ENCODE peak calls at places on chromosomes 11 and 22, in ten cellular contexts. One of them, this sample, is unnamed.

GRCh38 chr11:63813563-63814382 is 517 bp downstream of the SPINDOC start:
- DNase-seq in activated CD8-positive, alpha-beta T cell treated with anti-CD3 and anti-CD28 coated beads, Interleukin-2, amount 10 ng/mL, durations not matched to agents 7 days and 5 days: peak
- DNase-seq in posterior vena cava: peak
- DNase-seq in dorsolateral prefrontal cortex: peak
- DNase-seq in activated naive CD4-positive, alpha-beta T cell: no peak
- DNase-seq in stimulated activated naive CD8-positive, alpha-beta T cell treated with anti-CD3 and anti-CD28 coated beads, Interleukin-15, amount 100 ng/mL, for 72 hours: peak
- DNase-seq in GM13977: peak
- DNase-seq in bronchial epithelial cell: no peak
- DNase-seq in stimulated activated CD4-positive, alpha-beta T cell treated with anti-CD3 and anti-CD28 coated beads, Interleukin-4, amount 100 ng/mL, for 48 hours: peak
- DNase-seq in central memory CD4-positive, alpha-beta T cell: peak
- DNase-seq in this sample: no peak

GRCh38 chr11:68353669-68354068 is 41.3 kb downstream of the LRP5 start:
- DNase-seq in activated CD8-positive, alpha-beta T cell treated with anti-CD3 and anti-CD28 coated beads, Interleukin-2, amount 10 ng/mL, durations not matched to agents 7 days and 5 days: no peak
- DNase-seq in posterior vena cava: no peak
- DNase-seq in dorsolateral prefrontal cortex: no peak
- DNase-seq in activated naive CD4-positive, alpha-beta T cell: no peak
- DNase-seq in stimulated activated naive CD8-positive, alpha-beta T cell treated with anti-CD3 and anti-CD28 coated beads, Interleukin-15, amount 100 ng/mL, for 72 hours: no peak
- DNase-seq in GM13977: no peak
- DNase-seq in bronchial epithelial cell: no peak
- DNase-seq in stimulated activated CD4-positive, alpha-beta T cell treated with anti-CD3 and anti-CD28 coated beads, Interleukin-4, amount 100 ng/mL, for 48 hours: no peak
- DNase-seq in central memory CD4-positive, alpha-beta T cell: no peak
- DNase-seq in this sample: no peak

GRCh38 chr11:19191530-19192169 is 10.1 kb downstream of the CSRP3 start:
- DNase-seq in activated CD8-positive, alpha-beta T cell treated with anti-CD3 and anti-CD28 coated beads, Interleukin-2, amount 10 ng/mL, durations not matched to agents 7 days and 5 days: no peak
- DNase-seq in posterior vena cava: no peak
- DNase-seq in dorsolateral prefrontal cortex: no peak
- DNase-seq in activated naive CD4-positive, alpha-beta T cell: no peak
- DNase-seq in stimulated activated naive CD8-positive, alpha-beta T cell treated with anti-CD3 and anti-CD28 coated beads, Interleukin-15, amount 100 ng/mL, for 72 hours: no peak
- DNase-seq in GM13977: no peak
- DNase-seq in bronchial epithelial cell: no peak
- DNase-seq in stimulated activated CD4-positive, alpha-beta T cell treated with anti-CD3 and anti-CD28 coated beads, Interleukin-4, amount 100 ng/mL, for 48 hours: no peak
- DNase-seq in central memory CD4-positive, alpha-beta T cell: no peak
- DNase-seq in this sample: no peak

GRCh38 chr11:3095712-3096361 is 38.6 kb upstream of the CARS1 start:
- DNase-seq in activated CD8-positive, alpha-beta T cell treated with anti-CD3 and anti-CD28 coated beads, Interleukin-2, amount 10 ng/mL, durations not matched to agents 7 days and 5 days: no peak
- DNase-seq in posterior vena cava: no peak
- DNase-seq in dorsolateral prefrontal cortex: no peak
- DNase-seq in activated naive CD4-positive, alpha-beta T cell: no peak
- DNase-seq in stimulated activated naive CD8-positive, alpha-beta T cell treated with anti-CD3 and anti-CD28 coated beads, Interleukin-15, amount 100 ng/mL, for 72 hours: no peak
- DNase-seq in GM13977: no peak
- DNase-seq in bronchial epithelial cell: peak
- DNase-seq in stimulated activated CD4-positive, alpha-beta T cell treated with anti-CD3 and anti-CD28 coated beads, Interleukin-4, amount 100 ng/mL, for 48 hours: no peak
- DNase-seq in central memory CD4-positive, alpha-beta T cell: no peak
- DNase-seq in this sample: no peak

GRCh38 chr11:11987503-11988022 is 20.9 kb downstream of the DKK3 start:
- DNase-seq in activated CD8-positive, alpha-beta T cell treated with anti-CD3 and anti-CD28 coated beads, Interleukin-2, amount 10 ng/mL, durations not matched to agents 7 days and 5 days: no peak
- DNase-seq in posterior vena cava: no peak
- DNase-seq in dorsolateral prefrontal cortex: no peak
- DNase-seq in activated naive CD4-positive, alpha-beta T cell: no peak
- DNase-seq in stimulated activated naive CD8-positive, alpha-beta T cell treated with anti-CD3 and anti-CD28 coated beads, Interleukin-15, amount 100 ng/mL, for 72 hours: no peak
- DNase-seq in GM13977: no peak
- DNase-seq in bronchial epithelial cell: peak
- DNase-seq in stimulated activated CD4-positive, alpha-beta T cell treated with anti-CD3 and anti-CD28 coated beads, Interleukin-4, amount 100 ng/mL, for 48 hours: no peak
- DNase-seq in central memory CD4-positive, alpha-beta T cell: no peak
- DNase-seq in this sample: no peak

GRCh38 chr11:73313652-73314051 is 5.6 kb downstream of the ARHGEF17 start:
- DNase-seq in activated CD8-positive, alpha-beta T cell treated with anti-CD3 and anti-CD28 coated beads, Interleukin-2, amount 10 ng/mL, durations not matched to agents 7 days and 5 days: peak
- DNase-seq in posterior vena cava: no peak
- DNase-seq in dorsolateral prefrontal cortex: no peak
- DNase-seq in activated naive CD4-positive, alpha-beta T cell: no peak
- DNase-seq in stimulated activated naive CD8-positive, alpha-beta T cell treated with anti-CD3 and anti-CD28 coated beads, Interleukin-15, amount 100 ng/mL, for 72 hours: no peak
- DNase-seq in GM13977: no peak
- DNase-seq in bronchial epithelial cell: no peak
- DNase-seq in stimulated activated CD4-positive, alpha-beta T cell treated with anti-CD3 and anti-CD28 coated beads, Interleukin-4, amount 100 ng/mL, for 48 hours: no peak
- DNase-seq in central memory CD4-positive, alpha-beta T cell: no peak
- DNase-seq in this sample: no peak

GRCh38 chr22:50304528-50305392 is 2.7 kb downstream of the PLXNB2 start:
- DNase-seq in activated CD8-positive, alpha-beta T cell treated with anti-CD3 and anti-CD28 coated beads, Interleukin-2, amount 10 ng/mL, durations not matched to agents 7 days and 5 days: no peak
- DNase-seq in posterior vena cava: no peak
- DNase-seq in dorsolateral prefrontal cortex: no peak
- DNase-seq in activated naive CD4-positive, alpha-beta T cell: no peak
- DNase-seq in stimulated activated naive CD8-positive, alpha-beta T cell treated with anti-CD3 and anti-CD28 coated beads, Interleukin-15, amount 100 ng/mL, for 72 hours: no peak
- DNase-seq in GM13977: no peak
- DNase-seq in bronchial epithelial cell: peak
- DNase-seq in stimulated activated CD4-positive, alpha-beta T cell treated with anti-CD3 and anti-CD28 coated beads, Interleukin-4, amount 100 ng/mL, for 48 hours: no peak
- DNase-seq in central memory CD4-positive, alpha-beta T cell: no peak
- DNase-seq in this sample: no peak

GRCh38 chr11:10599388-10600175 is 31.1 kb upstream of the LYVE1 start:
- DNase-seq in activated CD8-positive, alpha-beta T cell treated with anti-CD3 and anti-CD28 coated beads, Interleukin-2, amount 10 ng/mL, durations not matched to agents 7 days and 5 days: no peak
- DNase-seq in posterior vena cava: no peak
- DNase-seq in dorsolateral prefrontal cortex: no peak
- DNase-seq in activated naive CD4-positive, alpha-beta T cell: no peak
- DNase-seq in stimulated activated naive CD8-positive, alpha-beta T cell treated with anti-CD3 and anti-CD28 coated beads, Interleukin-15, amount 100 ng/mL, for 72 hours: no peak
- DNase-seq in GM13977: no peak
- DNase-seq in bronchial epithelial cell: peak
- DNase-seq in stimulated activated CD4-positive, alpha-beta T cell treated with anti-CD3 and anti-CD28 coated beads, Interleukin-4, amount 100 ng/mL, for 48 hours: no peak
- DNase-seq in central memory CD4-positive, alpha-beta T cell: no peak
- DNase-seq in this sample: no peak

GRCh38 chr11:62788991-62789390 is 1.8 kb downstream of the TMEM179B start:
- DNase-seq in activated CD8-positive, alpha-beta T cell treated with anti-CD3 and anti-CD28 coated beads, Interleukin-2, amount 10 ng/mL, durations not matched to agents 7 days and 5 days: no peak
- DNase-seq in posterior vena cava: peak
- DNase-seq in dorsolateral prefrontal cortex: no peak
- DNase-seq in activated naive CD4-positive, alpha-beta T cell: no peak
- DNase-seq in stimulated activated naive CD8-positive, alpha-beta T cell treated with anti-CD3 and anti-CD28 coated beads, Interleukin-15, amount 100 ng/mL, for 72 hours: no peak
- DNase-seq in GM13977: no peak
- DNase-seq in bronchial epithelial cell: no peak
- DNase-seq in stimulated activated CD4-positive, alpha-beta T cell treated with anti-CD3 and anti-CD28 coated beads, Interleukin-4, amount 100 ng/mL, for 48 hours: no peak
- DNase-seq in central memory CD4-positive, alpha-beta T cell: no peak
- DNase-seq in this sample: no peak

GRCh38 chr22:20783844-20784723 is 10.2 kb downstream of the SERPIND1 start:
- DNase-seq in activated CD8-positive, alpha-beta T cell treated with anti-CD3 and anti-CD28 coated beads, Interleukin-2, amount 10 ng/mL, durations not matched to agents 7 days and 5 days: peak
- DNase-seq in posterior vena cava: peak
- DNase-seq in dorsolateral prefrontal cortex: no peak
- DNase-seq in activated naive CD4-positive, alpha-beta T cell: no peak
- DNase-seq in stimulated activated naive CD8-positive, alpha-beta T cell treated with anti-CD3 and anti-CD28 coated beads, Interleukin-15, amount 100 ng/mL, for 72 hours: peak
- DNase-seq in GM13977: peak
- DNase-seq in bronchial epithelial cell: peak
- DNase-seq in stimulated activated CD4-positive, alpha-beta T cell treated with anti-CD3 and anti-CD28 coated beads, Interleukin-4, amount 100 ng/mL, for 48 hours: peak
- DNase-seq in central memory CD4-positive, alpha-beta T cell: peak
- DNase-seq in this sample: no peak

GRCh38 chr11:115422013-115422697 is 82.1 kb downstream of the CADM1 start:
- DNase-seq in activated CD8-positive, alpha-beta T cell treated with anti-CD3 and anti-CD28 coated beads, Interleukin-2, amount 10 ng/mL, durations not matched to agents 7 days and 5 days: no peak
- DNase-seq in posterior vena cava: no peak
- DNase-seq in dorsolateral prefrontal cortex: no peak
- DNase-seq in activated naive CD4-positive, alpha-beta T cell: no peak
- DNase-seq in stimulated activated naive CD8-positive, alpha-beta T cell treated with anti-CD3 and anti-CD28 coated beads, Interleukin-15, amount 100 ng/mL, for 72 hours: no peak
- DNase-seq in GM13977: no peak
- DNase-seq in bronchial epithelial cell: no peak
- DNase-seq in stimulated activated CD4-positive, alpha-beta T cell treated with anti-CD3 and anti-CD28 coated beads, Interleukin-4, amount 100 ng/mL, for 48 hours: no peak
- DNase-seq in central memory CD4-positive, alpha-beta T cell: no peak
- DNase-seq in this sample: no peak

GRCh38 chr11:32792948-32793475 is 1.4 kb downstream of the CCDC73 start:
- DNase-seq in activated CD8-positive, alpha-beta T cell treated with anti-CD3 and anti-CD28 coated beads, Interleukin-2, amount 10 ng/mL, durations not matched to agents 7 days and 5 days: peak
- DNase-seq in posterior vena cava: no peak
- DNase-seq in dorsolateral prefrontal cortex: no peak
- DNase-seq in activated naive CD4-positive, alpha-beta T cell: peak
- DNase-seq in stimulated activated naive CD8-positive, alpha-beta T cell treated with anti-CD3 and anti-CD28 coated beads, Interleukin-15, amount 100 ng/mL, for 72 hours: peak
- DNase-seq in GM13977: peak
- DNase-seq in bronchial epithelial cell: peak
- DNase-seq in stimulated activated CD4-positive, alpha-beta T cell treated with anti-CD3 and anti-CD28 coated beads, Interleukin-4, amount 100 ng/mL, for 48 hours: peak
- DNase-seq in central memory CD4-positive, alpha-beta T cell: peak
- DNase-seq in this sample: peak

GRCh38 chr11:59770869-59771268 is 15.7 kb downstream of the STX3 start:
- DNase-seq in activated CD8-positive, alpha-beta T cell treated with anti-CD3 and anti-CD28 coated beads, Interleukin-2, amount 10 ng/mL, durations not matched to agents 7 days and 5 days: no peak
- DNase-seq in posterior vena cava: no peak
- DNase-seq in dorsolateral prefrontal cortex: no peak
- DNase-seq in activated naive CD4-positive, alpha-beta T cell: no peak
- DNase-seq in stimulated activated naive CD8-positive, alpha-beta T cell treated with anti-CD3 and anti-CD28 coated beads, Interleukin-15, amount 100 ng/mL, for 72 hours: no peak
- DNase-seq in GM13977: no peak
- DNase-seq in bronchial epithelial cell: no peak
- DNase-seq in stimulated activated CD4-positive, alpha-beta T cell treated with anti-CD3 and anti-CD28 coated beads, Interleukin-4, amount 100 ng/mL, for 48 hours: no peak
- DNase-seq in central memory CD4-positive, alpha-beta T cell: no peak
- DNase-seq in this sample: no peak

GRCh38 chr22:46611189-46611588 is 9.0 kb upstream of the GRAMD4 start:
- DNase-seq in activated CD8-positive, alpha-beta T cell treated with anti-CD3 and anti-CD28 coated beads, Interleukin-2, amount 10 ng/mL, durations not matched to agents 7 days and 5 days: no peak
- DNase-seq in posterior vena cava: no peak
- DNase-seq in dorsolateral prefrontal cortex: no peak
- DNase-seq in activated naive CD4-positive, alpha-beta T cell: no peak
- DNase-seq in stimulated activated naive CD8-positive, alpha-beta T cell treated with anti-CD3 and anti-CD28 coated beads, Interleukin-15, amount 100 ng/mL, for 72 hours: no peak
- DNase-seq in GM13977: no peak
- DNase-seq in bronchial epithelial cell: no peak
- DNase-seq in stimulated activated CD4-positive, alpha-beta T cell treated with anti-CD3 and anti-CD28 coated beads, Interleukin-4, amount 100 ng/mL, for 48 hours: no peak
- DNase-seq in central memory CD4-positive, alpha-beta T cell: no peak
- DNase-seq in this sample: no peak

GRCh38 chr11:115488945-115489344 is 15.3 kb downstream of the CADM1 start:
- DNase-seq in activated CD8-positive, alpha-beta T cell treated with anti-CD3 and anti-CD28 coated beads, Interleukin-2, amount 10 ng/mL, durations not matched to agents 7 days and 5 days: no peak
- DNase-seq in posterior vena cava: no peak
- DNase-seq in dorsolateral prefrontal cortex: no peak
- DNase-seq in activated naive CD4-positive, alpha-beta T cell: no peak
- DNase-seq in stimulated activated naive CD8-positive, alpha-beta T cell treated with anti-CD3 and anti-CD28 coated beads, Interleukin-15, amount 100 ng/mL, for 72 hours: no peak
- DNase-seq in GM13977: no peak
- DNase-seq in bronchial epithelial cell: peak
- DNase-seq in stimulated activated CD4-positive, alpha-beta T cell treated with anti-CD3 and anti-CD28 coated beads, Interleukin-4, amount 100 ng/mL, for 48 hours: no peak
- DNase-seq in central memory CD4-positive, alpha-beta T cell: no peak
- DNase-seq in this sample: no peak

GRCh38 chr11:116851631-116852030 is 14.2 kb upstream of the APOA1 start:
- DNase-seq in activated CD8-positive, alpha-beta T cell treated with anti-CD3 and anti-CD28 coated beads, Interleukin-2, amount 10 ng/mL, durations not matched to agents 7 days and 5 days: peak
- DNase-seq in posterior vena cava: no peak
- DNase-seq in dorsolateral prefrontal cortex: no peak
- DNase-seq in activated naive CD4-positive, alpha-beta T cell: no peak
- DNase-seq in stimulated activated naive CD8-positive, alpha-beta T cell treated with anti-CD3 and anti-CD28 coated beads, Interleukin-15, amount 100 ng/mL, for 72 hours: peak
- DNase-seq in GM13977: no peak
- DNase-seq in bronchial epithelial cell: no peak
- DNase-seq in stimulated activated CD4-positive, alpha-beta T cell treated with anti-CD3 and anti-CD28 coated beads, Interleukin-4, amount 100 ng/mL, for 48 hours: no peak
- DNase-seq in central memory CD4-positive, alpha-beta T cell: peak
- DNase-seq in this sample: peak

GRCh38 chr11:13168281-13168680 is 109.3 kb upstream of the BMAL1 start:
- DNase-seq in activated CD8-positive, alpha-beta T cell treated with anti-CD3 and anti-CD28 coated beads, Interleukin-2, amount 10 ng/mL, durations not matched to agents 7 days and 5 days: no peak
- DNase-seq in posterior vena cava: no peak
- DNase-seq in dorsolateral prefrontal cortex: no peak
- DNase-seq in activated naive CD4-positive, alpha-beta T cell: no peak
- DNase-seq in stimulated activated naive CD8-positive, alpha-beta T cell treated with anti-CD3 and anti-CD28 coated beads, Interleukin-15, amount 100 ng/mL, for 72 hours: no peak
- DNase-seq in GM13977: no peak
- DNase-seq in bronchial epithelial cell: peak
- DNase-seq in stimulated activated CD4-positive, alpha-beta T cell treated with anti-CD3 and anti-CD28 coated beads, Interleukin-4, amount 100 ng/mL, for 48 hours: no peak
- DNase-seq in central memory CD4-positive, alpha-beta T cell: no peak
- DNase-seq in this sample: no peak

GRCh38 chr22:50224071-50224470 is 20.8 kb downstream of the TUBGCP6 start:
- DNase-seq in activated CD8-positive, alpha-beta T cell treated with anti-CD3 and anti-CD28 coated beads, Interleukin-2, amount 10 ng/mL, durations not matched to agents 7 days and 5 days: no peak
- DNase-seq in posterior vena cava: no peak
- DNase-seq in dorsolateral prefrontal cortex: no peak
- DNase-seq in activated naive CD4-positive, alpha-beta T cell: no peak
- DNase-seq in stimulated activated naive CD8-positive, alpha-beta T cell treated with anti-CD3 and anti-CD28 coated beads, Interleukin-15, amount 100 ng/mL, for 72 hours: no peak
- DNase-seq in GM13977: no peak
- DNase-seq in bronchial epithelial cell: no peak
- DNase-seq in stimulated activated CD4-positive, alpha-beta T cell treated with anti-CD3 and anti-CD28 coated beads, Interleukin-4, amount 100 ng/mL, for 48 hours: no peak
- DNase-seq in central memory CD4-positive, alpha-beta T cell: no peak
- DNase-seq in this sample: no peak

GRCh38 chr11:124670732-124671131 is 2.8 kb downstream of the SIAE start:
- DNase-seq in activated CD8-positive, alpha-beta T cell treated with anti-CD3 and anti-CD28 coated beads, Interleukin-2, amount 10 ng/mL, durations not matched to agents 7 days and 5 days: peak
- DNase-seq in posterior vena cava: no peak
- DNase-seq in dorsolateral prefrontal cortex: no peak
- DNase-seq in activated naive CD4-positive, alpha-beta T cell: no peak
- DNase-seq in stimulated activated naive CD8-positive, alpha-beta T cell treated with anti-CD3 and anti-CD28 coated beads, Interleukin-15, amount 100 ng/mL, for 72 hours: peak
- DNase-seq in GM13977: no peak
- DNase-seq in bronchial epithelial cell: no peak
- DNase-seq in stimulated activated CD4-positive, alpha-beta T cell treated with anti-CD3 and anti-CD28 coated beads, Interleukin-4, amount 100 ng/mL, for 48 hours: no peak
- DNase-seq in central memory CD4-positive, alpha-beta T cell: peak
- DNase-seq in this sample: no peak

GRCh38 chr11:72534859-72535547 is 100.7 kb upstream of the CLPB start:
- DNase-seq in activated CD8-positive, alpha-beta T cell treated with anti-CD3 and anti-CD28 coated beads, Interleukin-2, amount 10 ng/mL, durations not matched to agents 7 days and 5 days: no peak
- DNase-seq in posterior vena cava: no peak
- DNase-seq in dorsolateral prefrontal cortex: no peak
- DNase-seq in activated naive CD4-positive, alpha-beta T cell: no peak
- DNase-seq in stimulated activated naive CD8-positive, alpha-beta T cell treated with anti-CD3 and anti-CD28 coated beads, Interleukin-15, amount 100 ng/mL, for 72 hours: no peak
- DNase-seq in GM13977: no peak
- DNase-seq in bronchial epithelial cell: no peak
- DNase-seq in stimulated activated CD4-positive, alpha-beta T cell treated with anti-CD3 and anti-CD28 coated beads, Interleukin-4, amount 100 ng/mL, for 48 hours: no peak
- DNase-seq in central memory CD4-positive, alpha-beta T cell: no peak
- DNase-seq in this sample: no peak

GRCh38 chr11:65489706-65490310 is 9.0 kb upstream of the MALAT1 start:
- DNase-seq in activated CD8-positive, alpha-beta T cell treated with anti-CD3 and anti-CD28 coated beads, Interleukin-2, amount 10 ng/mL, durations not matched to agents 7 days and 5 days: no peak
- DNase-seq in posterior vena cava: no peak
- DNase-seq in dorsolateral prefrontal cortex: no peak
- DNase-seq in activated naive CD4-positive, alpha-beta T cell: no peak
- DNase-seq in stimulated activated naive CD8-positive, alpha-beta T cell treated with anti-CD3 and anti-CD28 coated beads, Interleukin-15, amount 100 ng/mL, for 72 hours: no peak
- DNase-seq in GM13977: no peak
- DNase-seq in bronchial epithelial cell: no peak
- DNase-seq in stimulated activated CD4-positive, alpha-beta T cell treated with anti-CD3 and anti-CD28 coated beads, Interleukin-4, amount 100 ng/mL, for 48 hours: no peak
- DNase-seq in central memory CD4-positive, alpha-beta T cell: no peak
- DNase-seq in this sample: no peak

GRCh38 chr11:2741377-2742131 is 41.8 kb upstream of the KCNQ1OT1 start:
- DNase-seq in activated CD8-positive, alpha-beta T cell treated with anti-CD3 and anti-CD28 coated beads, Interleukin-2, amount 10 ng/mL, durations not matched to agents 7 days and 5 days: no peak
- DNase-seq in posterior vena cava: peak
- DNase-seq in dorsolateral prefrontal cortex: peak
- DNase-seq in activated naive CD4-positive, alpha-beta T cell: no peak
- DNase-seq in stimulated activated naive CD8-positive, alpha-beta T cell treated with anti-CD3 and anti-CD28 coated beads, Interleukin-15, amount 100 ng/mL, for 72 hours: no peak
- DNase-seq in GM13977: no peak
- DNase-seq in bronchial epithelial cell: peak
- DNase-seq in stimulated activated CD4-positive, alpha-beta T cell treated with anti-CD3 and anti-CD28 coated beads, Interleukin-4, amount 100 ng/mL, for 48 hours: no peak
- DNase-seq in central memory CD4-positive, alpha-beta T cell: no peak
- DNase-seq in this sample: no peak

GRCh38 chr22:44389926-44390925 is 77.5 kb upstream of the SHISAL1 start:
- DNase-seq in activated CD8-positive, alpha-beta T cell treated with anti-CD3 and anti-CD28 coated beads, Interleukin-2, amount 10 ng/mL, durations not matched to agents 7 days and 5 days: no peak
- DNase-seq in posterior vena cava: peak
- DNase-seq in dorsolateral prefrontal cortex: peak
- DNase-seq in activated naive CD4-positive, alpha-beta T cell: no peak
- DNase-seq in stimulated activated naive CD8-positive, alpha-beta T cell treated with anti-CD3 and anti-CD28 coated beads, Interleukin-15, amount 100 ng/mL, for 72 hours: no peak
- DNase-seq in GM13977: no peak
- DNase-seq in bronchial epithelial cell: no peak
- DNase-seq in stimulated activated CD4-positive, alpha-beta T cell treated with anti-CD3 and anti-CD28 coated beads, Interleukin-4, amount 100 ng/mL, for 48 hours: no peak
- DNase-seq in central memory CD4-positive, alpha-beta T cell: no peak
- DNase-seq in this sample: no peak

GRCh38 chr11:40797981-40798380 is 661.5 kb downstream of the LRRC4C start:
- DNase-seq in activated CD8-positive, alpha-beta T cell treated with anti-CD3 and anti-CD28 coated beads, Interleukin-2, amount 10 ng/mL, durations not matched to agents 7 days and 5 days: no peak
- DNase-seq in posterior vena cava: no peak
- DNase-seq in dorsolateral prefrontal cortex: no peak
- DNase-seq in activated naive CD4-positive, alpha-beta T cell: no peak
- DNase-seq in stimulated activated naive CD8-positive, alpha-beta T cell treated with anti-CD3 and anti-CD28 coated beads, Interleukin-15, amount 100 ng/mL, for 72 hours: no peak
- DNase-seq in GM13977: no peak
- DNase-seq in bronchial epithelial cell: peak
- DNase-seq in stimulated activated CD4-positive, alpha-beta T cell treated with anti-CD3 and anti-CD28 coated beads, Interleukin-4, amount 100 ng/mL, for 48 hours: no peak
- DNase-seq in central memory CD4-positive, alpha-beta T cell: no peak
- DNase-seq in this sample: no peak

GRCh38 chr22:46171940-46172339 is 21.6 kb downstream of the PPARA start:
- DNase-seq in activated CD8-positive, alpha-beta T cell treated with anti-CD3 and anti-CD28 coated beads, Interleukin-2, amount 10 ng/mL, durations not matched to agents 7 days and 5 days: no peak
- DNase-seq in posterior vena cava: no peak
- DNase-seq in dorsolateral prefrontal cortex: no peak
- DNase-seq in activated naive CD4-positive, alpha-beta T cell: no peak
- DNase-seq in stimulated activated naive CD8-positive, alpha-beta T cell treated with anti-CD3 and anti-CD28 coated beads, Interleukin-15, amount 100 ng/mL, for 72 hours: no peak
- DNase-seq in GM13977: no peak
- DNase-seq in bronchial epithelial cell: peak
- DNase-seq in stimulated activated CD4-positive, alpha-beta T cell treated with anti-CD3 and anti-CD28 coated beads, Interleukin-4, amount 100 ng/mL, for 48 hours: no peak
- DNase-seq in central memory CD4-positive, alpha-beta T cell: no peak
- DNase-seq in this sample: no peak

GRCh38 chr11:10763766-10764165 is 12.7 kb downstream of the CTR9 start:
- DNase-seq in activated CD8-positive, alpha-beta T cell treated with anti-CD3 and anti-CD28 coated beads, Interleukin-2, amount 10 ng/mL, durations not matched to agents 7 days and 5 days: no peak
- DNase-seq in posterior vena cava: no peak
- DNase-seq in dorsolateral prefrontal cortex: no peak
- DNase-seq in activated naive CD4-positive, alpha-beta T cell: no peak
- DNase-seq in stimulated activated naive CD8-positive, alpha-beta T cell treated with anti-CD3 and anti-CD28 coated beads, Interleukin-15, amount 100 ng/mL, for 72 hours: no peak
- DNase-seq in GM13977: no peak
- DNase-seq in bronchial epithelial cell: no peak
- DNase-seq in stimulated activated CD4-positive, alpha-beta T cell treated with anti-CD3 and anti-CD28 coated beads, Interleukin-4, amount 100 ng/mL, for 48 hours: no peak
- DNase-seq in central memory CD4-positive, alpha-beta T cell: no peak
- DNase-seq in this sample: no peak

GRCh38 chr11:113014262-113014661 is 53.0 kb downstream of the NCAM1 start:
- DNase-seq in activated CD8-positive, alpha-beta T cell treated with anti-CD3 and anti-CD28 coated beads, Interleukin-2, amount 10 ng/mL, durations not matched to agents 7 days and 5 days: no peak
- DNase-seq in posterior vena cava: no peak
- DNase-seq in dorsolateral prefrontal cortex: no peak
- DNase-seq in activated naive CD4-positive, alpha-beta T cell: no peak
- DNase-seq in stimulated activated naive CD8-positive, alpha-beta T cell treated with anti-CD3 and anti-CD28 coated beads, Interleukin-15, amount 100 ng/mL, for 72 hours: no peak
- DNase-seq in GM13977: no peak
- DNase-seq in bronchial epithelial cell: no peak
- DNase-seq in stimulated activated CD4-positive, alpha-beta T cell treated with anti-CD3 and anti-CD28 coated beads, Interleukin-4, amount 100 ng/mL, for 48 hours: no peak
- DNase-seq in central memory CD4-positive, alpha-beta T cell: no peak
- DNase-seq in this sample: no peak

GRCh38 chr11:5694642-5695041 is 5.1 kb downstream of the TRIM22 start:
- DNase-seq in activated CD8-positive, alpha-beta T cell treated with anti-CD3 and anti-CD28 coated beads, Interleukin-2, amount 10 ng/mL, durations not matched to agents 7 days and 5 days: no peak
- DNase-seq in posterior vena cava: no peak
- DNase-seq in dorsolateral prefrontal cortex: no peak
- DNase-seq in activated naive CD4-positive, alpha-beta T cell: no peak
- DNase-seq in stimulated activated naive CD8-positive, alpha-beta T cell treated with anti-CD3 and anti-CD28 coated beads, Interleukin-15, amount 100 ng/mL, for 72 hours: no peak
- DNase-seq in GM13977: no peak
- DNase-seq in bronchial epithelial cell: no peak
- DNase-seq in stimulated activated CD4-positive, alpha-beta T cell treated with anti-CD3 and anti-CD28 coated beads, Interleukin-4, amount 100 ng/mL, for 48 hours: no peak
- DNase-seq in central memory CD4-positive, alpha-beta T cell: no peak
- DNase-seq in this sample: no peak

This sample was measured in effector memory CD4-positive, alpha-beta T cell.